ENCODE peak calls at places on chromosomes 3 and 15, in eight cellular contexts. A is trophoblast cell; E is OCI-LY7; Y is psoas muscle; R is H1; F is CD8-positive, alpha-beta memory T cell; H is heart left ventricle; X is keratinocyte. M is an unnamed sample.
A peak's percentile ranks its signal among the peaks of the same experiment; 100 is the strongest.

GRCh38 chr15:45638641-45639040 is 3.8 kb downstream of the SQOR start:
- DNase-seq in H (no peak), R (no peak), Y (no peak), F (no peak), E (no peak), A (no peak), X (no peak), M (no peak)

GRCh38 chr3:185932213-185932612 is 5.6 kb downstream of the TRA2B start:
- DNase-seq in X (no peak), F (no peak), H (no peak), R (no peak), E (no peak), A (no peak), Y (no peak), M (no peak)

GRCh38 chr3:178258121-178258520 is 278.1 kb upstream of the KCNMB2 start:
- DNase-seq in E (no peak), H (no peak), Y (no peak), X (no peak), F (no peak), A (no peak), R (no peak), M (no peak)

GRCh38 chr3:46221368-46221767 is 13.3 kb upstream of the CCR1 start:
- DNase-seq in X (no peak), E (no peak), F (no peak), H (no peak), Y (no peak), R (no peak), A (no peak), M (no peak)

GRCh38 chr3:171851685-171852084 is 8.5 kb downstream of the TMEM212 start:
- DNase-seq in F (no peak), H (no peak), Y (no peak), E (no peak), X (no peak), A (no peak), R (no peak), M (no peak)

GRCh38 chr3:178236555-178237277 is 299.5 kb upstream of the KCNMB2 start:
- DNase-seq in A (peak; percentile 4), H (no peak), Y (no peak), X (no peak), F (no peak), R (no peak), E (no peak), M (no peak)

GRCh38 chr15:40926659-40927496 is 2.3 kb upstream of the DLL4 start:
- DNase-seq in F (no peak), R (no peak), Y (no peak), H (no peak), X (no peak), A (no peak), E (no peak), M (peak; percentile 64)

GRCh38 chr15:66841953-66842681 is 140.1 kb downstream of the SMAD6 start:
- DNase-seq in E (no peak), Y (peak; percentile 91), R (no peak), X (peak; percentile 42), H (peak; percentile 88), A (peak; percentile 92), F (no peak), M (peak; percentile 67)

GRCh38 chr15:72852268-72852667 is 68.7 kb upstream of the ADPGK start:
- DNase-seq in A (no peak), R (no peak), Y (no peak), F (no peak), H (peak; percentile 28), X (no peak), E (no peak), M (no peak)

GRCh38 chr15:64898406-64898805 is 13.3 kb upstream of the ANKDD1A start:
- DNase-seq in X (no peak), A (no peak), Y (no peak), R (no peak), H (no peak), F (no peak), E (no peak), M (no peak)

GRCh38 chr3:188510366-188510765 is 356.4 kb downstream of the LPP start:
- DNase-seq in A (no peak), E (no peak), H (no peak), X (no peak), Y (no peak), R (no peak), F (no peak), M (no peak)

GRCh38 chr15:67079361-67079760 is 14.0 kb downstream of the SMAD3 start:
- DNase-seq in Y (no peak), F (no peak), R (no peak), E (no peak), X (no peak), H (no peak), A (no peak), M (no peak)

GRCh38 chr3:115478359-115478758 is 145.0 kb upstream of the GAP43 start:
- DNase-seq in F (no peak), A (no peak), H (no peak), R (no peak), Y (no peak), X (no peak), E (no peak), M (no peak)

GRCh38 chr3:126994661-126995161 is 11.8 kb downstream of the PLXNA1 start:
- DNase-seq in E (no peak), R (no peak), Y (peak; percentile 78), A (no peak), H (peak; percentile 54), X (no peak), F (no peak), M (no peak)

GRCh38 chr3:171163724-171164465 is 137.4 kb upstream of the SLC2A2 start:
- DNase-seq in H (no peak), F (no peak), E (no peak), Y (no peak), X (peak; percentile 58), R (no peak), A (no peak), M (no peak)

GRCh38 chr3:56048946-56049345 is 419.3 kb downstream of the ERC2 start:
- DNase-seq in R (no peak), H (no peak), F (no peak), E (no peak), A (peak; percentile 7), Y (no peak), X (no peak), M (no peak)

GRCh38 chr3:78139166-78139565 is 1099.3 kb downstream of the ROBO2 start:
- DNase-seq in H (no peak), Y (no peak), R (no peak), A (no peak), E (no peak), F (no peak), X (peak; percentile 21), M (no peak)

GRCh38 chr3:43531835-43532234 is 90.0 kb downstream of the ANO10 start:
- DNase-seq in A (no peak), Y (no peak), F (no peak), H (no peak), E (no peak), X (no peak), R (no peak), M (no peak)

GRCh38 chr15:47294765-47295259 is 422.5 kb upstream of the SEMA6D start:
- DNase-seq in H (no peak), X (no peak), F (no peak), R (no peak), E (no peak), Y (no peak), A (no peak), M (no peak)
- H3K4me1 ChIP-seq in H (peaks cover 11% of the 10 kb centered on the region), X (no peaks in the 10 kb centered on the region), F (no peaks in the 10 kb centered on the region), R (no peaks in the 10 kb centered on the region), E (no peaks in the 10 kb centered on the region), Y (peaks cover 8% of the 10 kb centered on the region), A (peaks cover 3% of the 10 kb centered on the region), M (peaks cover 3% of the 10 kb centered on the region)

DNA sequence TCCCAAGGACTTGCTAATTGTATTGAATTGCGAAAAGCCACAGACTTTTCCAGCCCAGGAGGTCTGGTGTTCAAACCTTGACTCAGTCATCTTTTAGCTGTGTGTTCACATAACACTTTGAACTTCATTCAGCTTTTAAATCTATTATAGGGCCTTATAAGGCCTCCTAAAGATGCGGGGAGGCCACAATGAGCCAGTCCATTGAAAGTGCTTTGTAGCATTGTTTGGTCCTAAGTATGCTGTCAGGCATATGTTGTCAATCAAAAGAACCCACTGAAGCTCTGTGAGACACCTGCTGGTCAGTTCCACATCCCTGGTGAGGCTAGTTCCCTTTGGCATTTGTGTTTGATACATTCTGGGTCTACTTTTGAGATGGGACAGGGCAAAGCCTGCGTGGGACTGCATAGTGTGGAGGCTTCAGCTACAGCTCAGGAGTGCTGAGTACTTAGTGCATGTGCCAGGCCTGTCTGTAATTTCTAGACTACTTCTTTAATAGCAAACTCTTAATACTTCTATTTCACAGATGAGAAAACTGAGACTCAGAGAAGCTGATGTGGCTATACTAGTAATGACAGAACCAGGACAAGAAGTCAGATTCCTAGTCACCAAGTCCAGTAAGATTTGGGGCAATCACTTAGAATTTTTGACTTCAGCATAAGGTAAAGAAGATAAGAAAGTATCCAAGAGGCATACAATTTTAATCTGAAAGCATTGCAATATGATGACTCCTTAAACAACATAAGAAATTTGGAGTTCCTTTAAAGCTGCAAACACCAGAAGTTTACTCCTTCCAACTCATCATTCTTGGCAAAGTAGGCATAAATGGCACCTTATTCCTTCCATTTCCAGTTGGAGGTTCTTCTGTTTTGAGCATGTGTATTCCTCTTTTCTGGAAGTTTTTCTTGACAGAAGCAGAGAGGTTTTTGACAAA is 213.0 kb downstream of the PDCD6IP start:
- DNase-seq in H (no peak), R (no peak), E (peak; percentile 59), F (no peak), Y (no peak), X (no peak), A (no peak), M (no peak)
- H3K27ac ChIP-seq in H (no peak overlapping the region), R (no peak overlapping the region), E (no peak overlapping the region), F (no peak overlapping the region), Y (no peak overlapping the region), X (no peak overlapping the region), A (no peak overlapping the region), M (no peak overlapping the region)

DNA sequence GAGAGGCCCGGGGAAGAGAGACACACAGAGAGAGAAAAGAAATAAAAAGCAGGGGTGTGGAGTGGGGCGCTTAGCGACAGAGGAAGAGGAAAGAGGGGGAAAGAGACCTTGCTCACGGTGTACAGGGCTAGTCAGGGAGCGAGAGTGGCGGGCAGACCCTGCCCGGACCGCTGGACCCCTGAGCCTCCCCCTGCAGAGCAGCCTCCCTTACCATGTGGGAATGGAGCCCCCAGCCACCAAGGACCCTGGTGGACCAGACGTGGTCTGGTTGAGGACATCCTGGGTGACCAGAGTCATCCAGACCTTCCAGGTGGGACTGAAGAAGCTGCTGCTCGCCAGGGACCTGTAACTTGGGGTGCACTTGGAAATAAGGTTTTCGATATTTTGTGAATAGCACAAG is 129.6 kb downstream of the CHSY1 start:
- DNase-seq in A (no peak), E (no peak), X (no peak), H (no peak), R (no peak), F (no peak), Y (no peak), M (no peak)
- H3K4me1 ChIP-seq in A (no peaks in the 10 kb centered on the region), E (peaks cover 35% of the 10 kb centered on the region), X (peaks cover 7% of the 10 kb centered on the region), H (peaks cover 29% of the 10 kb centered on the region), R (peaks cover 16% of the 10 kb centered on the region), F (peaks cover 15% of the 10 kb centered on the region), Y (peaks cover 22% of the 10 kb centered on the region), M (peaks cover 18% of the 10 kb centered on the region)

GRCh38 chr15:95227235-95227634 is 995.9 kb downstream of the MCTP2 start:
- DNase-seq in H (no peak), Y (no peak), X (peak; percentile 40), R (no peak), A (no peak), E (no peak), F (no peak), M (no peak)

DNA sequence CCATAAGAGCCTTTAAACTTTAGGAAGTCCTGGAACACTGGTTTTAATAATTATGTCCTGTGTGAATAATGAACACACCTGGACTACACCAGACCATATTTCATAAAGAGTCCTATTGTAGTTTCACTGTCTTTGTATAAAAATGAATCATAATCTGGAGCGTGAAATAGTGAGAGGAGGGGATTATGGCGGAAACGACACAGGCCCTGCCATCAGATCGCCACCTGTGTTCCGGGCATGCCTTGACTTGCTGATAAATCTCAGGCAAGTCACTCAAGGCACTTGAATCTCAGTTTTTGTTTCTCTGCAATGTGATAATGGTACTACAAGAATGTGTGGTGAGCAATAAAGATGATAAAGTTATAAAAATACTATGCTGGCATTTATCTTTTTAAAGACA is 995.5 kb downstream of the MCTP2 start:
- DNase-seq in Y (no peak), R (no peak), A (no peak), H (no peak), F (no peak), E (no peak), X (peak; percentile 96), M (no peak)
- H3K27ac ChIP-seq in Y (no peak overlapping the region), R (no peak overlapping the region), A (no peak overlapping the region), H (no peak overlapping the region), F (no peak overlapping the region), E (no peak overlapping the region), X (peak overlapping the region; percentile 96), M (no peak overlapping the region)